ENCODE peak calls at places on chromosome 18, in nine cellular contexts. One of them, this sample, is unnamed.

GRCh38 chr18:62436636-62437519 is 85.9 kb upstream of the ZCCHC2 start:
- DNase-seq in neural crest cell: no peak
- DNase-seq in body of pancreas: peak; percentile 87
- DNase-seq in HFFc6: peak; percentile 55
- DNase-seq in stimulated activated CD4-positive, alpha-beta T cell treated with anti-CD3 and anti-CD28 coated beads, Interleukin-1b, Interleukin-23, amount 100 ng/mL, for 1 hour: no peak
- DNase-seq in NCI-H1092: no peak
- DNase-seq in vagina: no peak
- DNase-seq in activated CD8-positive, alpha-beta memory T cell treated with anti-CD3 and anti-CD28 coated beads, Interleukin-2, amount 50 U/mL, for 4 hours: no peak
- DNase-seq in stimulated activated CD8-positive, alpha-beta memory T cell treated with anti-CD3 and anti-CD28 coated beads, Interleukin-15, amount 100 ng/mL, for 24 hours: no peak
- DNase-seq in this sample: peak; percentile 74

GRCh38 chr18:3409811-3410210 is 40.2 kb upstream of the TGIF1 start:
- DNase-seq in neural crest cell: no peak
- DNase-seq in body of pancreas: no peak
- DNase-seq in HFFc6: no peak
- DNase-seq in stimulated activated CD4-positive, alpha-beta T cell treated with anti-CD3 and anti-CD28 coated beads, Interleukin-1b, Interleukin-23, amount 100 ng/mL, for 1 hour: no peak
- DNase-seq in NCI-H1092: no peak
- DNase-seq in vagina: no peak
- DNase-seq in activated CD8-positive, alpha-beta memory T cell treated with anti-CD3 and anti-CD28 coated beads, Interleukin-2, amount 50 U/mL, for 4 hours: no peak
- DNase-seq in stimulated activated CD8-positive, alpha-beta memory T cell treated with anti-CD3 and anti-CD28 coated beads, Interleukin-15, amount 100 ng/mL, for 24 hours: no peak
- DNase-seq in this sample: no peak

GRCh38 chr18:370753-371615 is 103.1 kb upstream of the THOC1 start:
- DNase-seq in neural crest cell: no peak
- DNase-seq in body of pancreas: peak; percentile 34
- DNase-seq in HFFc6: no peak
- DNase-seq in stimulated activated CD4-positive, alpha-beta T cell treated with anti-CD3 and anti-CD28 coated beads, Interleukin-1b, Interleukin-23, amount 100 ng/mL, for 1 hour: no peak
- DNase-seq in NCI-H1092: no peak
- DNase-seq in vagina: no peak
- DNase-seq in activated CD8-positive, alpha-beta memory T cell treated with anti-CD3 and anti-CD28 coated beads, Interleukin-2, amount 50 U/mL, for 4 hours: no peak
- DNase-seq in stimulated activated CD8-positive, alpha-beta memory T cell treated with anti-CD3 and anti-CD28 coated beads, Interleukin-15, amount 100 ng/mL, for 24 hours: no peak
- DNase-seq in this sample: no peak

GRCh38 chr18:7021994-7022840 is 95.4 kb downstream of the LAMA1 start:
- DNase-seq in neural crest cell: no peak
- DNase-seq in body of pancreas: peak; percentile 87
- DNase-seq in HFFc6: peak; percentile 19
- DNase-seq in stimulated activated CD4-positive, alpha-beta T cell treated with anti-CD3 and anti-CD28 coated beads, Interleukin-1b, Interleukin-23, amount 100 ng/mL, for 1 hour: no peak
- DNase-seq in NCI-H1092: peak; percentile 88
- DNase-seq in vagina: no peak
- DNase-seq in activated CD8-positive, alpha-beta memory T cell treated with anti-CD3 and anti-CD28 coated beads, Interleukin-2, amount 50 U/mL, for 4 hours: no peak
- DNase-seq in stimulated activated CD8-positive, alpha-beta memory T cell treated with anti-CD3 and anti-CD28 coated beads, Interleukin-15, amount 100 ng/mL, for 24 hours: no peak
- DNase-seq in this sample: no peak

GRCh38 chr18:5417342-5417741 is 121.8 kb upstream of the ZBTB14 start:
- DNase-seq in neural crest cell: no peak
- DNase-seq in body of pancreas: peak; percentile 75
- DNase-seq in HFFc6: no peak
- DNase-seq in stimulated activated CD4-positive, alpha-beta T cell treated with anti-CD3 and anti-CD28 coated beads, Interleukin-1b, Interleukin-23, amount 100 ng/mL, for 1 hour: no peak
- DNase-seq in NCI-H1092: no peak
- DNase-seq in vagina: no peak
- DNase-seq in activated CD8-positive, alpha-beta memory T cell treated with anti-CD3 and anti-CD28 coated beads, Interleukin-2, amount 50 U/mL, for 4 hours: no peak
- DNase-seq in stimulated activated CD8-positive, alpha-beta memory T cell treated with anti-CD3 and anti-CD28 coated beads, Interleukin-15, amount 100 ng/mL, for 24 hours: no peak
- DNase-seq in this sample: no peak

GRCh38 chr18:49201464-49201863 is 250.7 kb upstream of the SMAD7 start:
- DNase-seq in neural crest cell: no peak
- DNase-seq in body of pancreas: no peak
- DNase-seq in HFFc6: no peak
- DNase-seq in stimulated activated CD4-positive, alpha-beta T cell treated with anti-CD3 and anti-CD28 coated beads, Interleukin-1b, Interleukin-23, amount 100 ng/mL, for 1 hour: no peak
- DNase-seq in NCI-H1092: no peak
- DNase-seq in vagina: no peak
- DNase-seq in activated CD8-positive, alpha-beta memory T cell treated with anti-CD3 and anti-CD28 coated beads, Interleukin-2, amount 50 U/mL, for 4 hours: no peak
- DNase-seq in stimulated activated CD8-positive, alpha-beta memory T cell treated with anti-CD3 and anti-CD28 coated beads, Interleukin-15, amount 100 ng/mL, for 24 hours: no peak
- DNase-seq in this sample: no peak

GRCh38 chr18:74951165-74951760 is 257.7 kb downstream of the PTGR3 start:
- DNase-seq in neural crest cell: no peak
- DNase-seq in body of pancreas: peak; percentile 81
- DNase-seq in HFFc6: peak; percentile 70
- DNase-seq in stimulated activated CD4-positive, alpha-beta T cell treated with anti-CD3 and anti-CD28 coated beads, Interleukin-1b, Interleukin-23, amount 100 ng/mL, for 1 hour: no peak
- DNase-seq in NCI-H1092: no peak
- DNase-seq in vagina: no peak
- DNase-seq in activated CD8-positive, alpha-beta memory T cell treated with anti-CD3 and anti-CD28 coated beads, Interleukin-2, amount 50 U/mL, for 4 hours: no peak
- DNase-seq in stimulated activated CD8-positive, alpha-beta memory T cell treated with anti-CD3 and anti-CD28 coated beads, Interleukin-15, amount 100 ng/mL, for 24 hours: no peak
- DNase-seq in this sample: peak; percentile 43

GRCh38 chr18:58639751-58640427 is 11.0 kb upstream of the ALPK2 start:
- DNase-seq in neural crest cell: no peak
- DNase-seq in body of pancreas: no peak
- DNase-seq in HFFc6: peak; percentile 91
- DNase-seq in stimulated activated CD4-positive, alpha-beta T cell treated with anti-CD3 and anti-CD28 coated beads, Interleukin-1b, Interleukin-23, amount 100 ng/mL, for 1 hour: no peak
- DNase-seq in NCI-H1092: no peak
- DNase-seq in vagina: no peak
- DNase-seq in activated CD8-positive, alpha-beta memory T cell treated with anti-CD3 and anti-CD28 coated beads, Interleukin-2, amount 50 U/mL, for 4 hours: no peak
- DNase-seq in stimulated activated CD8-positive, alpha-beta memory T cell treated with anti-CD3 and anti-CD28 coated beads, Interleukin-15, amount 100 ng/mL, for 24 hours: no peak
- DNase-seq in this sample: peak; percentile 53

GRCh38 chr18:52227536-52227935 is 112.5 kb upstream of the DCC start:
- DNase-seq in neural crest cell: no peak
- DNase-seq in body of pancreas: no peak
- DNase-seq in HFFc6: no peak
- DNase-seq in stimulated activated CD4-positive, alpha-beta T cell treated with anti-CD3 and anti-CD28 coated beads, Interleukin-1b, Interleukin-23, amount 100 ng/mL, for 1 hour: no peak
- DNase-seq in NCI-H1092: no peak
- DNase-seq in vagina: no peak
- DNase-seq in activated CD8-positive, alpha-beta memory T cell treated with anti-CD3 and anti-CD28 coated beads, Interleukin-2, amount 50 U/mL, for 4 hours: no peak
- DNase-seq in stimulated activated CD8-positive, alpha-beta memory T cell treated with anti-CD3 and anti-CD28 coated beads, Interleukin-15, amount 100 ng/mL, for 24 hours: no peak
- DNase-seq in this sample: no peak

GRCh38 chr18:75346671-75347070 is 80.8 kb downstream of the SMIM21 start:
- DNase-seq in neural crest cell: no peak
- DNase-seq in body of pancreas: no peak
- DNase-seq in HFFc6: no peak
- DNase-seq in stimulated activated CD4-positive, alpha-beta T cell treated with anti-CD3 and anti-CD28 coated beads, Interleukin-1b, Interleukin-23, amount 100 ng/mL, for 1 hour: no peak
- DNase-seq in NCI-H1092: no peak
- DNase-seq in vagina: no peak
- DNase-seq in activated CD8-positive, alpha-beta memory T cell treated with anti-CD3 and anti-CD28 coated beads, Interleukin-2, amount 50 U/mL, for 4 hours: no peak
- DNase-seq in stimulated activated CD8-positive, alpha-beta memory T cell treated with anti-CD3 and anti-CD28 coated beads, Interleukin-15, amount 100 ng/mL, for 24 hours: no peak
- DNase-seq in this sample: no peak

GRCh38 chr18:21004721-21005120 is 106.9 kb downstream of the ROCK1 start:
- DNase-seq in neural crest cell: no peak
- DNase-seq in body of pancreas: no peak
- DNase-seq in HFFc6: peak; percentile 76
- DNase-seq in stimulated activated CD4-positive, alpha-beta T cell treated with anti-CD3 and anti-CD28 coated beads, Interleukin-1b, Interleukin-23, amount 100 ng/mL, for 1 hour: no peak
- DNase-seq in NCI-H1092: no peak
- DNase-seq in vagina: no peak
- DNase-seq in activated CD8-positive, alpha-beta memory T cell treated with anti-CD3 and anti-CD28 coated beads, Interleukin-2, amount 50 U/mL, for 4 hours: no peak
- DNase-seq in stimulated activated CD8-positive, alpha-beta memory T cell treated with anti-CD3 and anti-CD28 coated beads, Interleukin-15, amount 100 ng/mL, for 24 hours: no peak
- DNase-seq in this sample: peak; percentile 81

GRCh38 chr18:73060666-73061270 is 193.0 kb upstream of the NETO1 start:
- DNase-seq in neural crest cell: no peak
- DNase-seq in body of pancreas: no peak
- DNase-seq in HFFc6: peak; percentile 53
- DNase-seq in stimulated activated CD4-positive, alpha-beta T cell treated with anti-CD3 and anti-CD28 coated beads, Interleukin-1b, Interleukin-23, amount 100 ng/mL, for 1 hour: no peak
- DNase-seq in NCI-H1092: no peak
- DNase-seq in vagina: no peak
- DNase-seq in activated CD8-positive, alpha-beta memory T cell treated with anti-CD3 and anti-CD28 coated beads, Interleukin-2, amount 50 U/mL, for 4 hours: no peak
- DNase-seq in stimulated activated CD8-positive, alpha-beta memory T cell treated with anti-CD3 and anti-CD28 coated beads, Interleukin-15, amount 100 ng/mL, for 24 hours: no peak
- DNase-seq in this sample: peak; percentile 11

GRCh38 chr18:7987284-7987976 is 420.3 kb downstream of the PTPRM start:
- DNase-seq in neural crest cell: no peak
- DNase-seq in body of pancreas: no peak
- DNase-seq in HFFc6: peak; percentile 40
- DNase-seq in stimulated activated CD4-positive, alpha-beta T cell treated with anti-CD3 and anti-CD28 coated beads, Interleukin-1b, Interleukin-23, amount 100 ng/mL, for 1 hour: no peak
- DNase-seq in NCI-H1092: no peak
- DNase-seq in vagina: no peak
- DNase-seq in activated CD8-positive, alpha-beta memory T cell treated with anti-CD3 and anti-CD28 coated beads, Interleukin-2, amount 50 U/mL, for 4 hours: no peak
- DNase-seq in stimulated activated CD8-positive, alpha-beta memory T cell treated with anti-CD3 and anti-CD28 coated beads, Interleukin-15, amount 100 ng/mL, for 24 hours: no peak
- DNase-seq in this sample: peak; percentile 60

GRCh38 chr18:64693756-64694155 is 544.9 kb upstream of the LINC00305 start:
- DNase-seq in neural crest cell: no peak
- DNase-seq in body of pancreas: no peak
- DNase-seq in HFFc6: no peak
- DNase-seq in stimulated activated CD4-positive, alpha-beta T cell treated with anti-CD3 and anti-CD28 coated beads, Interleukin-1b, Interleukin-23, amount 100 ng/mL, for 1 hour: no peak
- DNase-seq in NCI-H1092: no peak
- DNase-seq in vagina: no peak
- DNase-seq in activated CD8-positive, alpha-beta memory T cell treated with anti-CD3 and anti-CD28 coated beads, Interleukin-2, amount 50 U/mL, for 4 hours: no peak
- DNase-seq in stimulated activated CD8-positive, alpha-beta memory T cell treated with anti-CD3 and anti-CD28 coated beads, Interleukin-15, amount 100 ng/mL, for 24 hours: no peak
- DNase-seq in this sample: no peak

GRCh38 chr18:28715206-28715605 is 538.3 kb upstream of the CDH2 start:
- DNase-seq in neural crest cell: no peak
- DNase-seq in body of pancreas: no peak
- DNase-seq in HFFc6: no peak
- DNase-seq in stimulated activated CD4-positive, alpha-beta T cell treated with anti-CD3 and anti-CD28 coated beads, Interleukin-1b, Interleukin-23, amount 100 ng/mL, for 1 hour: no peak
- DNase-seq in NCI-H1092: no peak
- DNase-seq in vagina: no peak
- DNase-seq in activated CD8-positive, alpha-beta memory T cell treated with anti-CD3 and anti-CD28 coated beads, Interleukin-2, amount 50 U/mL, for 4 hours: no peak
- DNase-seq in stimulated activated CD8-positive, alpha-beta memory T cell treated with anti-CD3 and anti-CD28 coated beads, Interleukin-15, amount 100 ng/mL, for 24 hours: no peak
- DNase-seq in this sample: no peak

GRCh38 chr18:58362027-58362575 is 266.8 kb downstream of the ALPK2 start:
- DNase-seq in neural crest cell: no peak
- DNase-seq in body of pancreas: no peak
- DNase-seq in HFFc6: peak; percentile 97
- DNase-seq in stimulated activated CD4-positive, alpha-beta T cell treated with anti-CD3 and anti-CD28 coated beads, Interleukin-1b, Interleukin-23, amount 100 ng/mL, for 1 hour: no peak
- DNase-seq in NCI-H1092: no peak
- DNase-seq in vagina: no peak
- DNase-seq in activated CD8-positive, alpha-beta memory T cell treated with anti-CD3 and anti-CD28 coated beads, Interleukin-2, amount 50 U/mL, for 4 hours: no peak
- DNase-seq in stimulated activated CD8-positive, alpha-beta memory T cell treated with anti-CD3 and anti-CD28 coated beads, Interleukin-15, amount 100 ng/mL, for 24 hours: no peak
- DNase-seq in this sample: peak; percentile 86

GRCh38 chr18:79988925-79989361 is 580 bp upstream of the TXNL4A start:
- DNase-seq in neural crest cell: no peak
- DNase-seq in body of pancreas: peak; percentile 65
- DNase-seq in HFFc6: peak; percentile 50
- DNase-seq in stimulated activated CD4-positive, alpha-beta T cell treated with anti-CD3 and anti-CD28 coated beads, Interleukin-1b, Interleukin-23, amount 100 ng/mL, for 1 hour: no peak
- DNase-seq in NCI-H1092: no peak
- DNase-seq in vagina: no peak
- DNase-seq in activated CD8-positive, alpha-beta memory T cell treated with anti-CD3 and anti-CD28 coated beads, Interleukin-2, amount 50 U/mL, for 4 hours: peak; percentile 25
- DNase-seq in stimulated activated CD8-positive, alpha-beta memory T cell treated with anti-CD3 and anti-CD28 coated beads, Interleukin-15, amount 100 ng/mL, for 24 hours: no peak
- DNase-seq in this sample: peak; percentile 71

GRCh38 chr18:23573948-23574431 is 12.3 kb downstream of the NPC1 start:
- DNase-seq in neural crest cell: no peak
- DNase-seq in body of pancreas: no peak
- DNase-seq in HFFc6: peak; percentile 55
- DNase-seq in stimulated activated CD4-positive, alpha-beta T cell treated with anti-CD3 and anti-CD28 coated beads, Interleukin-1b, Interleukin-23, amount 100 ng/mL, for 1 hour: peak; percentile 7
- DNase-seq in NCI-H1092: no peak
- DNase-seq in vagina: no peak
- DNase-seq in activated CD8-positive, alpha-beta memory T cell treated with anti-CD3 and anti-CD28 coated beads, Interleukin-2, amount 50 U/mL, for 4 hours: peak; percentile 45
- DNase-seq in stimulated activated CD8-positive, alpha-beta memory T cell treated with anti-CD3 and anti-CD28 coated beads, Interleukin-15, amount 100 ng/mL, for 24 hours: no peak
- DNase-seq in this sample: peak; percentile 59

GRCh38 chr18:74029161-74029560 is 118.5 kb downstream of the FBXO15 start:
- DNase-seq in neural crest cell: no peak
- DNase-seq in body of pancreas: no peak
- DNase-seq in HFFc6: no peak
- DNase-seq in stimulated activated CD4-positive, alpha-beta T cell treated with anti-CD3 and anti-CD28 coated beads, Interleukin-1b, Interleukin-23, amount 100 ng/mL, for 1 hour: no peak
- DNase-seq in NCI-H1092: no peak
- DNase-seq in vagina: no peak
- DNase-seq in activated CD8-positive, alpha-beta memory T cell treated with anti-CD3 and anti-CD28 coated beads, Interleukin-2, amount 50 U/mL, for 4 hours: no peak
- DNase-seq in stimulated activated CD8-positive, alpha-beta memory T cell treated with anti-CD3 and anti-CD28 coated beads, Interleukin-15, amount 100 ng/mL, for 24 hours: no peak
- DNase-seq in this sample: no peak

GRCh38 chr18:38497281-38497680 is 931.7 kb upstream of the CELF4 start:
- DNase-seq in neural crest cell: no peak
- DNase-seq in body of pancreas: no peak
- DNase-seq in HFFc6: no peak
- DNase-seq in stimulated activated CD4-positive, alpha-beta T cell treated with anti-CD3 and anti-CD28 coated beads, Interleukin-1b, Interleukin-23, amount 100 ng/mL, for 1 hour: no peak
- DNase-seq in NCI-H1092: no peak
- DNase-seq in vagina: no peak
- DNase-seq in activated CD8-positive, alpha-beta memory T cell treated with anti-CD3 and anti-CD28 coated beads, Interleukin-2, amount 50 U/mL, for 4 hours: no peak
- DNase-seq in stimulated activated CD8-positive, alpha-beta memory T cell treated with anti-CD3 and anti-CD28 coated beads, Interleukin-15, amount 100 ng/mL, for 24 hours: no peak
- DNase-seq in this sample: no peak

GRCh38 chr18:51330148-51330547 is 132.7 kb upstream of the MEX3C start:
- DNase-seq in neural crest cell: no peak
- DNase-seq in body of pancreas: no peak
- DNase-seq in HFFc6: no peak
- DNase-seq in stimulated activated CD4-positive, alpha-beta T cell treated with anti-CD3 and anti-CD28 coated beads, Interleukin-1b, Interleukin-23, amount 100 ng/mL, for 1 hour: no peak
- DNase-seq in NCI-H1092: no peak
- DNase-seq in vagina: no peak
- DNase-seq in activated CD8-positive, alpha-beta memory T cell treated with anti-CD3 and anti-CD28 coated beads, Interleukin-2, amount 50 U/mL, for 4 hours: no peak
- DNase-seq in stimulated activated CD8-positive, alpha-beta memory T cell treated with anti-CD3 and anti-CD28 coated beads, Interleukin-15, amount 100 ng/mL, for 24 hours: no peak
- DNase-seq in this sample: no peak

GRCh38 chr18:35511428-35511827 is 13.7 kb upstream of the INO80C start:
- DNase-seq in neural crest cell: no peak
- DNase-seq in body of pancreas: no peak
- DNase-seq in HFFc6: no peak
- DNase-seq in stimulated activated CD4-positive, alpha-beta T cell treated with anti-CD3 and anti-CD28 coated beads, Interleukin-1b, Interleukin-23, amount 100 ng/mL, for 1 hour: no peak
- DNase-seq in NCI-H1092: no peak
- DNase-seq in vagina: no peak
- DNase-seq in activated CD8-positive, alpha-beta memory T cell treated with anti-CD3 and anti-CD28 coated beads, Interleukin-2, amount 50 U/mL, for 4 hours: no peak
- DNase-seq in stimulated activated CD8-positive, alpha-beta memory T cell treated with anti-CD3 and anti-CD28 coated beads, Interleukin-15, amount 100 ng/mL, for 24 hours: no peak
- DNase-seq in this sample: no peak

GRCh38 chr18:62450175-62450545 is 72.7 kb upstream of the ZCCHC2 start:
- DNase-seq in neural crest cell: no peak
- DNase-seq in body of pancreas: no peak
- DNase-seq in HFFc6: no peak
- DNase-seq in stimulated activated CD4-positive, alpha-beta T cell treated with anti-CD3 and anti-CD28 coated beads, Interleukin-1b, Interleukin-23, amount 100 ng/mL, for 1 hour: no peak
- DNase-seq in NCI-H1092: no peak
- DNase-seq in vagina: no peak
- DNase-seq in activated CD8-positive, alpha-beta memory T cell treated with anti-CD3 and anti-CD28 coated beads, Interleukin-2, amount 50 U/mL, for 4 hours: no peak
- DNase-seq in stimulated activated CD8-positive, alpha-beta memory T cell treated with anti-CD3 and anti-CD28 coated beads, Interleukin-15, amount 100 ng/mL, for 24 hours: no peak
- DNase-seq in this sample: no peak

GRCh38 chr18:35027206-35027605 is 14.0 kb upstream of the MAPRE2 start:
- DNase-seq in neural crest cell: no peak
- DNase-seq in body of pancreas: no peak
- DNase-seq in HFFc6: no peak
- DNase-seq in stimulated activated CD4-positive, alpha-beta T cell treated with anti-CD3 and anti-CD28 coated beads, Interleukin-1b, Interleukin-23, amount 100 ng/mL, for 1 hour: no peak
- DNase-seq in NCI-H1092: no peak
- DNase-seq in vagina: no peak
- DNase-seq in activated CD8-positive, alpha-beta memory T cell treated with anti-CD3 and anti-CD28 coated beads, Interleukin-2, amount 50 U/mL, for 4 hours: no peak
- DNase-seq in stimulated activated CD8-positive, alpha-beta memory T cell treated with anti-CD3 and anti-CD28 coated beads, Interleukin-15, amount 100 ng/mL, for 24 hours: no peak
- DNase-seq in this sample: no peak

This sample was measured in GM03348.